ENCODE peak calls at places on chromosomes 2 and 18, in six cellular contexts. F is uterus, L is endodermal cell, K is PC-3, R is tibial artery, S is NT2/D1. N is an unnamed sample.
A peak's percentile ranks its signal among the peaks of the same experiment; 100 is the strongest.

GRCh38 chr2:119485336-119486110 is 38.8 kb downstream of the SCTR start:
- DNase-seq in L (peak; percentile 39), R (peak; percentile 68), F (no peak), K (no peak), S (no peak), N (no peak)

GRCh38 chr2:98727369-98727749 is 3.6 kb downstream of the MGAT4A start:
- DNase-seq in F (peak; percentile 57), L (no peak), R (no peak), K (no peak), S (no peak), N (no peak)

GRCh38 chr2:191501390-191502168 is 176.4 kb upstream of the NABP1 start:
- DNase-seq in S (no peak), F (no peak), K (peak; percentile 70), R (no peak), L (no peak), N (no peak)

GRCh38 chr2:3423492-3424170 is 44.1 kb downstream of the TRAPPC12 start:
- DNase-seq in L (peak; percentile 96), S (peak; percentile 30), K (peak; percentile 75), F (peak; percentile 66), R (peak; percentile 75), N (peak; percentile 13)

GRCh38 chr2:215372968-215373649 is 61.2 kb downstream of the ATIC start:
- DNase-seq in L (no peak), S (no peak), K (no peak), F (no peak), R (no peak), N (no peak)

GRCh38 chr2:8086796-8087479 is 594.9 kb upstream of the ID2 start:
- DNase-seq in K (peak; percentile 92), F (no peak), S (no peak), R (no peak), L (no peak), N (no peak)

GRCh38 chr2:26666671-26667070 is 25.5 kb upstream of the CIB4 start:
- DNase-seq in R (peak; percentile 21), F (no peak), K (peak; percentile 13), S (no peak), L (peak; percentile 24), N (no peak)

GRCh38 chr18:65527879-65528633 is 222.8 kb upstream of the CDH7 start:
- DNase-seq in S (no peak), L (no peak), R (no peak), K (peak; percentile 60), F (no peak), N (no peak)

GRCh38 chr18:48887905-48888531 is 62.7 kb downstream of the SMAD7 start:
- DNase-seq in F (no peak), K (no peak), R (peak; percentile 35), S (no peak), L (peak; percentile 63), N (no peak)

GRCh38 chr2:37588316-37588777 is 83.1 kb downstream of the CDC42EP3 start:
- DNase-seq in F (no peak), L (no peak), K (peak; percentile 83), S (no peak), R (no peak), N (no peak)

GRCh38 chr2:161373939-161374338 is 42.2 kb upstream of the TBR1 start:
- DNase-seq in F (no peak), K (no peak), R (no peak), S (no peak), L (no peak), N (no peak)

GRCh38 chr2:207317358-207317984 is 151.7 kb upstream of the KLF7 start:
- DNase-seq in S (no peak), K (peak; percentile 58), F (no peak), L (no peak), R (no peak), N (no peak)

GRCh38 chr18:58455318-58455950 is 173.5 kb downstream of the ALPK2 start:
- DNase-seq in K (peak; percentile 42), L (no peak), F (no peak), R (no peak), S (no peak), N (no peak)

GRCh38 chr2:216696751-216697560 is 1.6 kb upstream of the IGFBP5 start:
- DNase-seq in F (no peak), S (no peak), K (peak; percentile 70), R (no peak), L (no peak), N (peak; percentile 62)

GRCh38 chr2:128628206-128628605 is 309.5 kb upstream of the HS6ST1 start:
- DNase-seq in K (no peak), S (no peak), R (peak; percentile 44), F (peak; percentile 5), L (peak; percentile 36), N (no peak)

GRCh38 chr2:215779912-215780311 is 233.4 kb downstream of the MREG start:
- DNase-seq in L (no peak), S (no peak), K (no peak), F (no peak), R (no peak), N (no peak)

GRCh38 chr18:3283908-3284307 is 22.0 kb downstream of the MYL12B start:
- DNase-seq in R (no peak), K (no peak), S (no peak), F (no peak), L (no peak), N (no peak)

GRCh38 chr2:171723724-171724683 is 36.7 kb downstream of the DYNC1I2 start:
- DNase-seq in F (no peak), L (peak; percentile 68), K (peak; percentile 22), R (no peak), S (peak; percentile 11), N (no peak)

GRCh38 chr18:78764544-78764943 is 215.1 kb upstream of the SALL3 start:
- DNase-seq in K (no peak), L (no peak), S (no peak), F (no peak), R (no peak), N (no peak)

GRCh38 chr2:47217277-47217676 is 62.2 kb upstream of the STPG4 start:
- DNase-seq in K (no peak), S (no peak), R (no peak), F (no peak), L (no peak), N (no peak)

GRCh38 chr18:43506935-43507334 is 229.6 kb upstream of the SYT4 start:
- DNase-seq in R (no peak), S (no peak), K (no peak), F (no peak), L (no peak), N (no peak)

GRCh38 chr18:44733069-44733753 is 52.5 kb downstream of the SETBP1 start:
- DNase-seq in K (peak; percentile 76), S (no peak), R (no peak), F (peak; percentile 49), L (no peak), N (no peak)

GRCh38 chr2:67260348-67261277 is 136.5 kb upstream of the ETAA1 start:
- DNase-seq in L (no peak), S (no peak), R (peak; percentile 91), K (peak; percentile 88), F (peak; percentile 92), N (no peak)

DNA sequence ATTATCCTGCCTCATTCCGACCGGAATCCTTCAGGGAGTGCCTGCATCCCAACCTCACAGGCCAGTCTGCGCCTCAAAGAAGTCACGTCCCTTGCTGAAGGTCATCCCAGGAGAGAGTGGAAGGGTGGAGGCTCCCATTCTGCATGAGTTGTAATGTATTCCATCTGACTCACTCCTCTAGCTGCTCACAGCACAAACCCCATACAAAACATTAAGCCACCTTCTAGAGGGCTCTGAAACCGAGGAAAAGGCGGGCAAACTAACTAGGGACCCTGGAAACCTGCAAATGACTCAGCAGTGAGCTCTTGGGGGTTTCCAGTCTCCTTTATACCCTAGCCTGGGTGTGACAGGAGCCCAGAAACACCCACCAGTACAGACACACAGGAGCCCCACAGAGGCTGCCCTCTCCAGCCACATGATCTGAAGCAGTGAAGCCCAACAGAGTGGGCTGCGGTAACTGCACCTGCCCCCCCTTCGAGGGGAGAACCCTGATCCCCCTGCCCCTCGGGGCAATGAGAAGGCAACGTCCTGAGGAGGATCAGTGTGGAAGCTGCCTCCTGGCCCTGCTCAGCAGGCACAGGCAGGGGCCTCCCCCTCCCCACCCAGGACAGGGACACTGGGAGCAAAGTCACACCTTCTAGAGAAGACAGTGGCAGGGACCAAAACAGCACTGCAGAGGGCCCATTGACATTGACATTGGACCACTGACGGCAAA is 69.3 kb upstream of the SNTG2 start:
- DNase-seq in K (no peak), F (no peak), R (peak; percentile 13), S (no peak), L (peak; percentile 38), N (no peak)
- H3K9me3 ChIP-seq in K (no peaks in the 10 kb centered on the region), F (no peaks in the 10 kb centered on the region), R (no peaks in the 10 kb centered on the region), S (peaks cover 4% of the 10 kb centered on the region), L (no peaks in the 10 kb centered on the region), N (no peaks in the 10 kb centered on the region)

DNA sequence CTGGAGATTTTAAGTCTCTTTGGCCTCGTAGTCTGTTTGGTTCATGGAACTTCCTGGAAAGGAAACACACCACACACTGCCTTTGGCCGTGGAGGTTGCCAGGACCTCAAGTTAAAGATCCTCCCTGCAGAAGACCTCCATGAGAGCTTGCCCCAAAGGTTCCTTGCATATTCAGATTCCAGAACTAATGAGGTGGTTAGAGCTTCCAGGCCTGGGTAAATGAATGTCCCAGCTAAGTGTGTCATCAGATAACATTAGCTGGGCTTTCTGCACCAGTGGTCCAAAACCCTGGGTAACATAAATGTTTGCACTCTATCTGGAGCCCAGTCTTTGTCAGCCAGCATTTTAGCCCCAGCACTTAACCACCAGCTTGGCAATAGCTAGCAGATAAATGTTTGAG is 122.1 kb upstream of the EML6 start:
- DNase-seq in L (no peak), R (no peak), F (no peak), K (no peak), S (no peak), N (no peak)
- H3K4me1 ChIP-seq in L (peaks cover 21% of the 10 kb centered on the region), R (peaks cover 98% of the 10 kb centered on the region), F (peaks cover 9% of the 10 kb centered on the region), K (peaks cover 16% of the 10 kb centered on the region), S (no peaks in the 10 kb centered on the region), N (no peaks in the 10 kb centered on the region)

GRCh38 chr2:150479075-150479915 is 8.2 kb downstream of the RND3 start:
- DNase-seq in L (no peak), S (no peak), R (no peak), K (peak; percentile 92), F (no peak), N (no peak)
- H3K4me3 ChIP-seq in L (no peak overlapping the region), S (no peak overlapping the region), R (no peak overlapping the region), K (peak overlapping the region; percentile 58), F (no peak overlapping the region), N (no peak overlapping the region)

GRCh38 chr2:24888177-24888576 is 31.9 kb downstream of the ADCY3 start:
- DNase-seq in F (no peak), S (no peak), K (no peak), L (no peak), R (no peak), N (no peak)

GRCh38 chr2:24891201-24891600 is 28.8 kb downstream of the ADCY3 start:
- DNase-seq in F (no peak), L (no peak), S (no peak), K (peak; percentile 70), R (no peak), N (no peak)

GRCh38 chr2:24893934-24894333 is 26.1 kb downstream of the ADCY3 start:
- DNase-seq in R (no peak), S (no peak), F (no peak), K (peak; percentile 71), L (no peak), N (no peak)

GRCh38 chr2:24894750-24895149 is 25.3 kb downstream of the ADCY3 start:
- DNase-seq in K (no peak), R (no peak), F (no peak), L (no peak), S (no peak), N (no peak)

DNA sequence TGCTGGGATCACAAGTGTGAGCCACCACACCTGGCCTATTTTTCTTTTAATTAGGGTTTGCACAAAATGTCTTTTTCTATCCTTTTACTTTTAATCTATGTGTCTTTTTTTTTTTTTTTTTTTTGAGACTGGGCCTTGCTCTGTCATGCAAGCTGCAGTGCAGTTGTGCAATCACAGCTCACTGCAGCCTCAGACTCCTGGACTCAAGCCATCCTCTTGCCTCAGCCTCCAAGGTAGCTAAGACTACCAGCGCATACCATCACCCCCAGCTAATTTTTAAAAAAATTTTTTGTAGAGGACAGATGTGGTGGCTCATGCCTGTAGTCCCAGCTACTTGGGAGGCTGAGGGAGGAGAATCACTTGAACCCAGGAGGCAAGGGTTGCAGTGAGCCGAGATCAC is 27.1 kb downstream of the ADCY3 start:
- DNase-seq in L (no peak), K (peak; percentile 15), R (no peak), S (no peak), F (no peak), N (no peak)
- H3K9me3 ChIP-seq in L (peaks cover 28% of the 10 kb centered on the region), K (peaks cover 3% of the 10 kb centered on the region), R (no peaks in the 10 kb centered on the region), S (peaks cover 21% of the 10 kb centered on the region), F (no peaks in the 10 kb centered on the region), N (peaks cover 19% of the 10 kb centered on the region)

N was measured in HAP-1.